ENCODE peak calls at places on chromosome 10, in ten cellular contexts. L is activated CD4-positive, alpha-beta T cell treated with anti-CD3 and anti-CD28 coated beads, Interleukin-2, amount 50 U/mL, for 24 hours; H is Caco-2; Y is AG09309; A is HT1080; C is lower leg skin; R is SJSA1; O is RPMI7951; W is BJ; M is GM03348. Q is an unnamed sample.

GRCh38 chr10:79472951-79473350 is 27.5 kb upstream of the ZCCHC24 start:
- DNase-seq in L (no peak), H (peak; percentile 37), Y (no peak), A (no peak), C (no peak), R (no peak), O (no peak), W (no peak), M (no peak), Q (peak; percentile 58)

GRCh38 chr10:93319096-93319495 is 163.0 kb downstream of the MYOF start:
- DNase-seq in L (no peak), H (no peak), Y (no peak), A (no peak), C (no peak), R (no peak), O (no peak), W (no peak), M (no peak), Q (no peak)

GRCh38 chr10:102067091-102067916 is 2.2 kb downstream of the HPS6 start:
- DNase-seq in L (no peak), H (no peak), Y (no peak), A (no peak), C (no peak), R (no peak), O (no peak), W (no peak), M (no peak), Q (no peak)

GRCh38 chr10:35643151-35643975 is 1.3 kb upstream of the FZD8 start:
- DNase-seq in L (no peak), H (peak; percentile 49), Y (peak; percentile 28), A (peak; percentile 58), C (peak; percentile 35), R (peak; percentile 36), O (peak; percentile 58), W (no peak), M (peak; percentile 81), Q (peak; percentile 63)

GRCh38 chr10:113879691-113880090 is 25.2 kb downstream of the NHLRC2 start:
- DNase-seq in L (no peak), H (no peak), Y (no peak), A (no peak), C (no peak), R (no peak), O (no peak), W (no peak), M (no peak), Q (no peak)

GRCh38 chr10:125866421-125867029 is 14.6 kb downstream of the DHX32 start:
- DNase-seq in L (no peak), H (no peak), Y (no peak), A (no peak), C (peak; percentile 19), R (no peak), O (no peak), W (no peak), M (no peak), Q (no peak)

GRCh38 chr10:45819552-45819951 is 27.7 kb downstream of the AGAP4 start:
- DNase-seq in L (no peak), H (no peak), Y (no peak), A (no peak), C (no peak), R (no peak), O (no peak), W (no peak), M (no peak), Q (no peak)

GRCh38 chr10:89074120-89074519 is 83.5 kb downstream of the FAS start:
- DNase-seq in L (no peak), H (no peak), Y (no peak), A (no peak), C (peak; percentile 75), R (no peak), O (peak; percentile 21), W (no peak), M (no peak), Q (peak; percentile 44)

GRCh38 chr10:124711145-124711544 is 33.0 kb downstream of the FAM53B start:
- DNase-seq in L (no peak), H (no peak), Y (no peak), A (no peak), C (no peak), R (no peak), O (no peak), W (no peak), M (no peak), Q (no peak)

GRCh38 chr10:75924309-75924920 is 493.0 kb downstream of the LRMDA start:
- DNase-seq in L (no peak), H (no peak), Y (no peak), A (no peak), C (no peak), R (no peak), O (no peak), W (no peak), M (no peak), Q (no peak)

GRCh38 chr10:91366687-91367086 is 43.5 kb upstream of the HECTD2 start:
- DNase-seq in L (no peak), H (no peak), Y (no peak), A (no peak), C (no peak), R (no peak), O (no peak), W (no peak), M (no peak), Q (no peak)